ENCODE peak calls at places on chromosome 4, in five cellular contexts. O is activated CD4-positive, alpha-beta T cell treated with anti-CD3 and anti-CD28 coated beads, Interleukin-2, amount 10 ng/mL, durations not matched to agents 7 days and 5 days; Z is DMS79 treated with DMSO at 0.1 percent for 48 hours; X is lower lobe of right lung; P is NCI-H1092 treated with DMSO at 0.1 percent for 48 hours. E is an unnamed sample.

GRCh38 chr4:74044676-74045075 is 6.2 kb upstream of the CXCL3 start:
- DNase-seq in O (no peak), Z (no peak), X (no peak), P (no peak), E (peak)

GRCh38 chr4:71130827-71131603 is 137.6 kb downstream of the DCK start:
- DNase-seq in O (no peak), Z (no peak), X (no peak), P (peak), E (no peak)

GRCh38 chr4:148843625-148844024 is 401.4 kb upstream of the NR3C2 start:
- DNase-seq in O (no peak), Z (no peak), X (no peak), P (no peak), E (no peak)

GRCh38 chr4:20430555-20430954 is 178.8 kb downstream of the SLIT2 start:
- DNase-seq in O (no peak), Z (no peak), X (no peak), P (no peak), E (peak)

GRCh38 chr4:76585897-76586360 is 150.9 kb downstream of the SHROOM3 start:
- DNase-seq in O (peak), Z (peak), X (peak), P (peak), E (peak)

GRCh38 chr4:169823685-169824084 is 65.9 kb upstream of the HPF1 start:
- DNase-seq in O (peak), Z (no peak), X (no peak), P (no peak), E (peak)

GRCh38 chr4:3655485-3656429 is 110.4 kb upstream of the ADRA2C start:
- DNase-seq in O (no peak), Z (peak), X (no peak), P (peak), E (no peak)

GRCh38 chr4:5893013-5893580 is at the start of gene CRMP1:
- DNase-seq in O (no peak), Z (peak), X (no peak), P (peak), E (no peak)

GRCh38 chr4:57098415-57098814 is 11.8 kb downstream of the IGFBP7 start:
- DNase-seq in O (no peak), Z (no peak), X (no peak), P (no peak), E (no peak)

GRCh38 chr4:141797966-141798365 is 161.6 kb downstream of the IL15 start:
- DNase-seq in O (no peak), Z (no peak), X (no peak), P (no peak), E (no peak)

GRCh38 chr4:21593268-21594002 is 355.1 kb downstream of the KCNIP4 start:
- DNase-seq in O (no peak), Z (no peak), X (no peak), P (peak), E (no peak)

GRCh38 chr4:41057456-41057855 is 156.9 kb downstream of the APBB2 start:
- DNase-seq in O (no peak), Z (no peak), X (no peak), P (no peak), E (no peak)

GRCh38 chr4:23485793-23486192 is 404.1 kb downstream of the PPARGC1A start:
- DNase-seq in O (no peak), Z (no peak), X (no peak), P (no peak), E (no peak)

GRCh38 chr4:128362760-128363159 is 75.1 kb upstream of the PGRMC2 start:
- DNase-seq in O (no peak), Z (no peak), X (no peak), P (no peak), E (no peak)